ENCODE peak calls at places on chromosomes 16 and 17, in seven cellular contexts. L is A549, A is H1, X is HepG2, E is SK-N-SH, U is K562, V is GM12878. T is an unnamed sample.

GRCh38 chr17:39058524-39058923 is 91.3 kb upstream of the FBXO47 start:
- DNase-seq in L (no peak), A (no peak), X (no peak), E (no peak), U (no peak), V (no peak), T (no peak)

GRCh38 chr16:2934450-2934849 is 22.7 kb downstream of the FLYWCH1 start:
- DNase-seq in L (no peak), A (no peak), X (no peak), E (no peak), U (no peak), V (no peak), T (no peak)

GRCh38 chr17:40061532-40062038 is 1.2 kb upstream of the THRA start:
- DNase-seq in L (no peak), A (no peak), X (no peak), E (no peak), U (no peak), V (no peak), T (no peak)

GRCh38 chr17:42118545-42118944 is 2.6 kb downstream of the KAT2A start:
- DNase-seq in L (peak; percentile 84), A (no peak), X (peak; percentile 52), E (peak; percentile 56), U (peak; percentile 41), V (no peak), T (peak; percentile 13)

GRCh38 chr16:19926449-19927390 is 42.1 kb upstream of the GPRC5B start:
- DNase-seq in L (no peak), A (no peak), X (peak; percentile 96), E (no peak), U (no peak), V (no peak), T (peak; percentile 50)

GRCh38 chr17:6361733-6362132 is 73.2 kb downstream of the AIPL1 start:
- DNase-seq in L (peak; percentile 35), A (no peak), X (no peak), E (peak; percentile 42), U (peak; percentile 36), V (no peak), T (peak; percentile 24)

GRCh38 chr16:79067600-79067999 is 532.9 kb downstream of the MAF start:
- DNase-seq in L (no peak), A (no peak), X (no peak), E (no peak), U (no peak), V (no peak), T (no peak)

GRCh38 chr17:80071116-80071980 is 30.0 kb upstream of the GAA start:
- DNase-seq in L (no peak), A (no peak), X (peak; percentile 43), E (no peak), U (no peak), V (no peak), T (no peak)

GRCh38 chr17:2393954-2394749 is 6.7 kb downstream of the MNT start:
- DNase-seq in L (no peak), A (no peak), X (no peak), E (peak; percentile 22), U (no peak), V (no peak), T (no peak)

GRCh38 chr17:64216030-64216384 is 47.1 kb downstream of the TEX2 start:
- DNase-seq in L (no peak), A (no peak), X (no peak), E (no peak), U (no peak), V (no peak), T (no peak)

GRCh38 chr17:64180089-64180488 is 50.1 kb upstream of the ERN1 start:
- DNase-seq in L (no peak), A (no peak), X (no peak), E (no peak), U (no peak), V (no peak), T (no peak)

GRCh38 chr17:74353446-74354060 is 8.1 kb downstream of the BTBD17 start:
- DNase-seq in L (no peak), A (no peak), X (no peak), E (no peak), U (no peak), V (no peak), T (no peak)
- H3K4me2 ChIP-seq in L (peak overlapping the region; percentile 60), A (no peak overlapping the region), X (no peak overlapping the region), E (no peak overlapping the region), U (no peak overlapping the region), V (no peak overlapping the region), T (peak overlapping the region; percentile 58)

GRCh38 chr16:64240586-64240985 is 881.3 kb downstream of the CDH11 start:
- DNase-seq in L (no peak), A (no peak), X (no peak), E (no peak), U (no peak), V (no peak), T (no peak)
- TF ChIP-seq MAX in L (no peak), A (no peak), X (no peak), E (no peak), U (no peak), V (no peak), T (no peak)

DNA sequence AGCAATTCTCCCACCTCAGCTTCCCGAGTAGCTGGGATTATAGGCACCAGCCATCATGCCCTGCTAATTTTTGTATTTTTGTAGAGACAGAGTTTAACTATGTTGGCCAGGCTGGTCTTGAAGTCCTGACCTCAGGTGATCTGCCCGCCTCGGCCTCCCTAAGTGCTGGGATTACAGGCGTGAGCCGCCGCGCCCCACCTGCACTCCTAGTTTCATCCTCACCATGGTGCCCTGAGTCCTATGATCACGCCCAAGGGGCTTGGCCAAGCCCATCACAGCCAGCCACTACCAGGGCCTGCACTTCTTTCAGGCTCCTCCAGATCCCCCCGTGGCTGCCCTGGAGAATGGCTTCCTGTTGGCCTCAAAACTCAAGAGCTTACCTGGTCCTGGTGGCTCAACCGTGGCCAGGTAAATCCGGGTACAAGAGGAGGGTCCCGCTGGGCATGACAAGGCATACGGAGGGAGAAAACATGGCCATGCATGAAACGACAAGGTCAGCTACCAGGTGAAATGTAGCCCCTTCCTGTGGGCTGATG is 20.4 kb upstream of the TFAP4 start:
- DNase-seq in L (no peak), A (no peak), X (no peak), E (no peak), U (no peak), V (no peak), T (no peak)
- H3K4me2 ChIP-seq in L (peak overlapping the region; percentile 75), A (peak overlapping the region; percentile 61), X (peak overlapping the region; percentile 60), E (peak overlapping the region; percentile 80), U (no peak overlapping the region), V (no peak overlapping the region), T (peak overlapping the region; percentile 64)

DNA sequence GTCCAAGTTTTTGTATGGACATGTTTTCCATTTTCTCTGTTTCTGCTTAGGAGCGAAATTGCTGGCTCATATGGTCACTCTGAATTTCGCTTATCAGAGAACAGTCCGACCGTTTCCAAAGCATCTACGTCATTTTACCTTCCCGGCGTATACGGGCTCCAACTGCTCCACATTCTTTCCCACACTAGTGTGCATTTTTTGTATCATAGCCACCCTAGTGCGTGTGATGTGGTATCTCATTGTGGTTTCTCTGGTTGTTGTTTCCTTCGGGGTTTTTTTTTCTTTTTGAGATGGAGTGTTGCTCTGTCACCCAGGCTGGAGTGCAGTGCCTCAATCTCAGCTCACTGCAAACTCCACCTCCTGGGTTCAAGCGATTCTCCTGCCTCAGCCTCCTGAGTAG is 31.0 kb upstream of the BHLHA9 start:
- DNase-seq in L (no peak), A (no peak), X (no peak), E (no peak), U (no peak), V (no peak), T (no peak)
- TF ChIP-seq MAX in L (no peak), A (no peak), X (no peak), E (no peak), U (no peak), V (no peak), T (no peak)